ENCODE peak calls at places on chromosomes 12 and 14, in eight cellular contexts. S, L, P, K, Z, V, H and T are unnamed samples.

GRCh38 chr12:65229441-65229840 is 49.0 kb upstream of the MSRB3 start:
- DNase-seq in L (no peak), P (peak), Z (peak), K (no peak), S (no peak), H (no peak), V (no peak), T (peak)

GRCh38 chr12:106409898-106410297 is 52.4 kb downstream of the POLR3B start:
- DNase-seq in K (no peak), P (no peak), H (no peak), V (no peak), Z (peak), S (no peak), L (no peak), T (no peak)

GRCh38 chr12:674272-674781 is 11.1 kb upstream of the NINJ2 start:
- DNase-seq in Z (no peak), V (peak), H (no peak), S (no peak), K (no peak), L (no peak), P (peak), T (no peak)

GRCh38 chr12:77540097-77540496 is 290.6 kb upstream of the NAV3 start:
- DNase-seq in S (no peak), V (peak), L (no peak), H (no peak), Z (no peak), P (no peak), K (no peak), T (no peak)

GRCh38 chr14:36604757-36605505 is 22.5 kb upstream of the NKX2-8 start:
- DNase-seq in L (no peak), V (peak), P (peak), K (peak), S (peak), H (no peak), Z (peak), T (peak)

GRCh38 chr12:47530050-47530449 is 175.8 kb downstream of the RPAP3 start:
- DNase-seq in Z (no peak), V (no peak), P (no peak), H (no peak), L (no peak), K (no peak), S (no peak), T (no peak)

GRCh38 chr12:128619263-128619662 is 204.5 kb downstream of the SLC15A4 start:
- DNase-seq in Z (no peak), P (no peak), S (no peak), K (no peak), H (no peak), L (no peak), V (no peak), T (no peak)

GRCh38 chr12:25840678-25841077 is 117.8 kb upstream of the RASSF8 start:
- DNase-seq in L (no peak), Z (no peak), H (no peak), K (no peak), S (no peak), P (peak), V (no peak), T (peak)

GRCh38 chr12:108691995-108692808 is 39.1 kb downstream of the CORO1C start:
- DNase-seq in Z (no peak), L (peak), P (no peak), S (peak), K (peak), V (peak), H (peak), T (no peak)

GRCh38 chr12:123478762-123479161 is 20.8 kb downstream of the SNRNP35 start:
- DNase-seq in L (no peak), Z (no peak), P (peak), S (no peak), K (no peak), V (no peak), H (no peak), T (no peak)

GRCh38 chr14:102949801-102950451 is 27.5 kb downstream of the AMN start:
- DNase-seq in P (no peak), S (no peak), Z (no peak), L (no peak), V (no peak), K (no peak), H (no peak), T (no peak)

GRCh38 chr14:92037989-92038388 is 1.9 kb downstream of the TRIP11 start:
- DNase-seq in P (no peak), K (no peak), H (no peak), Z (no peak), S (no peak), L (no peak), V (no peak), T (no peak)

GRCh38 chr14:102916347-102917055 is 6.0 kb upstream of the AMN start:
- DNase-seq in Z (no peak), V (no peak), P (no peak), S (no peak), K (no peak), L (no peak), H (no peak), T (no peak)

GRCh38 chr12:14775652-14776020 is 27.6 kb downstream of the WBP11 start:
- DNase-seq in Z (peak), V (no peak), L (no peak), P (peak), S (no peak), H (no peak), K (no peak), T (no peak)

GRCh38 chr14:58829594-58829993 is 191.8 kb downstream of the DACT1 start:
- DNase-seq in L (no peak), H (no peak), P (no peak), K (no peak), V (no peak), Z (peak), S (no peak), T (no peak)

GRCh38 chr12:67598598-67598997 is 49.9 kb upstream of the DYRK2 start:
- DNase-seq in K (no peak), V (no peak), H (no peak), L (no peak), S (no peak), Z (no peak), P (no peak), T (no peak)

GRCh38 chr14:103346286-103346685 is 12.2 kb downstream of the EIF5 start:
- DNase-seq in P (peak), V (no peak), S (no peak), H (no peak), L (no peak), K (no peak), Z (no peak), T (no peak)

GRCh38 chr14:51093371-51094281 is 1.3 kb downstream of the TRIM9 start:
- DNase-seq in Z (peak), S (peak), H (peak), L (peak), K (peak), P (no peak), V (peak), T (no peak)

GRCh38 chr12:15886372-15887042 is 4.3 kb downstream of the STRAP start:
- DNase-seq in S (no peak), K (no peak), V (no peak), L (no peak), Z (no peak), H (no peak), P (peak), T (no peak)

GRCh38 chr12:62772556-62772955 is 162.4 kb downstream of the PPM1H start:
- DNase-seq in Z (peak), H (no peak), P (peak), L (no peak), S (no peak), K (no peak), V (no peak), T (no peak)

GRCh38 chr14:77542349-77543239 is 44.0 kb upstream of the ISM2 start:
- DNase-seq in H (no peak), K (no peak), S (no peak), P (peak), V (no peak), L (no peak), Z (no peak), T (no peak)

GRCh38 chr14:105845725-105846309 is 319.4 kb downstream of the TMEM121 start:
- DNase-seq in K (no peak), L (peak), H (no peak), S (no peak), Z (no peak), V (no peak), P (no peak), T (no peak)

GRCh38 chr12:84704851-84705250 is 207.7 kb downstream of the SLC6A15 start:
- DNase-seq in P (no peak), Z (no peak), V (no peak), L (no peak), H (no peak), K (no peak), S (no peak), T (no peak)

GRCh38 chr12:2348477-2348852 is 295.7 kb downstream of the CACNA1C start:
- DNase-seq in V (no peak), H (no peak), K (no peak), L (no peak), Z (no peak), P (no peak), S (no peak), T (no peak)

DNA sequence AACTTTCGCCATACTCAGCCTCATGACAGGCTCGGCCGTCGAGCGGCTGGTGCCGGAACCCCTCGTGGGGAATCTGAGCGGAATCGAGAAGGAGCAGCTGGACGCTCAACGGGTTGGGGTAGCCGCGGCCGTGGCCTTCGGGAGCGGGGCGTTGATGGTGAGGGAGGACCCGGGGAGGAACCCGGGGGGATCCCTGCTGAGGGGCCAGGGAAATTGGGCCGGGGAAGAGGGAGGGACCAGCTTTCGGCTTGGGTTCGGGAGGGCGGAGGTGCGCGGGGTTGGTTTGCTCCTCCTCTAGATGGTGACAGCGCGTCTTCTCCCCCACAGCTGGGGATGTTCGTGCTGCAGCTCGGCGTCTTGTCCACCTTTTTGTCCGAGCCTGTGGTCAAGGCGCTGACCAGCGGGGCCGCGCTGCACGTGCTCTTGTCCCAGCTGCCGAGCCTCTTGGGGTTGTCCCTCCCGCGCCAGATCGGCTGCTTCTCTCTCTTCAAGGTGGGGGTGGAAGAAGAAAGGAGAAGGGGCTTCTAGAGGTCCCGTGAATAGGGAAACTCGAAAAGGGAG is 9.8 kb downstream of the ARHGEF25 start:
- DNase-seq in L (no peak), V (no peak), K (no peak), S (no peak), P (no peak), Z (no peak), H (no peak), T (no peak)
- H3K4me3 ChIP-seq in L (no peak), V (no peak), K (peak), S (peak), P (peak), Z (peak), H (no peak), T (peak)

GRCh38 chr14:69152944-69153847 is at the start of gene DCAF5:
- DNase-seq in H (peak), L (peak), K (peak), Z (peak), S (peak), V (peak), P (peak), T (peak)
- TF ChIP-seq CTCF in H (peak), L (no peak), K (peak), Z (no peak), S (no peak), V (no peak), P (no peak), T (no peak)

DNA sequence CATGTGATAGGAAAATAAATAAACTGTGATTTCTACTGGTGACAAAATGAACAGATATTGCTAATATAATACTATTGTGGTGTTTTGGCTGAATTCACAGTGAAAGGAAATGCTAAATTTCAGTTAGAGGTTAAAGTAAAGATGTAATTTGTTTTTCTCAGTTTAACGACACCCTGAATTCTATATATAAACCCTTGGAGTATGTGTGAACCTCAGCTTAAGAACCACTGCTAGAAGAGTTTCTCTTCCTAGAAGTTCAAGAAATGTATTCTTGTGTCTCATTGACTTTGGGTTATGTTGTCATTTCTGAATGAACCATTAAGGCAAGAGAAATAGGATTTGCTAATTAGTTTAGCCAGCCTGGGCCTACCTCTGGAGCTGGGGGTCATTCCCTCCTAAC is 8.2 kb downstream of the FBXO34 start:
- DNase-seq in Z (no peak), P (no peak), L (no peak), S (no peak), H (no peak), K (no peak), V (peak), T (no peak)
- H3K4me3 ChIP-seq in Z (no peak), P (no peak), L (no peak), S (no peak), H (no peak), K (no peak), V (no peak), T (no peak)

GRCh38 chr14:65019944-65020566 is 33.4 kb downstream of the FNTB start:
- DNase-seq in V (peak), K (peak), H (no peak), S (peak), Z (peak), L (no peak), P (peak), T (peak)
- TF ChIP-seq CTCF in V (peak), K (peak), H (peak), S (peak), Z (peak), L (peak), P (peak), T (peak)

DNA sequence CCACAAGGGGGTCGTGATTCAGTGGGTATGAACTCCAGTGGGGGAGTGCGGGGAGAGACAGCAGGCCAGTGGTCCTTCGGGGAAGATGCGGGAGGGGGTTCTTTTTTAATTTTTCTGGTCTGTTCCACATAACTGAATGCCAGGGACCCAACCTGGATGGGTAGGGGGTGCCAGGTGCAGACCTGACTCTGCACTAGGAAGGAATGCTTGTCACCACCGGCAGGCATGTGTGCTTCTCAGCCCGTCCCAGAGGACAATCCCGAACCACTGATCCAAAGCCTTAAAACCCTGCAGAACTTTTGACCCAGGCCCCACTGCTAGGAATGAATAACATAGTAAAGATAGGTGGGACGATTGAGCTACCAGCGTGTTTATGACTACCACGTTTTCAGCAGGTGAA is 72.0 kb downstream of the DIO3 start:
- DNase-seq in K (no peak), P (no peak), L (no peak), S (no peak), H (no peak), Z (no peak), V (no peak), T (no peak)
- H3K4me3 ChIP-seq in K (no peak), P (no peak), L (no peak), S (no peak), H (no peak), Z (no peak), V (no peak), T (no peak)

GRCh38 chr12:98955284-98955683 is 310.2 kb downstream of the APAF1 start:
- DNase-seq in P (peak), S (peak), K (no peak), H (no peak), Z (peak), L (no peak), V (peak), T (no peak)
- TF ChIP-seq CTCF in P (peak), S (peak), K (no peak), H (no peak), Z (peak), L (no peak), V (peak), T (peak)

DNA sequence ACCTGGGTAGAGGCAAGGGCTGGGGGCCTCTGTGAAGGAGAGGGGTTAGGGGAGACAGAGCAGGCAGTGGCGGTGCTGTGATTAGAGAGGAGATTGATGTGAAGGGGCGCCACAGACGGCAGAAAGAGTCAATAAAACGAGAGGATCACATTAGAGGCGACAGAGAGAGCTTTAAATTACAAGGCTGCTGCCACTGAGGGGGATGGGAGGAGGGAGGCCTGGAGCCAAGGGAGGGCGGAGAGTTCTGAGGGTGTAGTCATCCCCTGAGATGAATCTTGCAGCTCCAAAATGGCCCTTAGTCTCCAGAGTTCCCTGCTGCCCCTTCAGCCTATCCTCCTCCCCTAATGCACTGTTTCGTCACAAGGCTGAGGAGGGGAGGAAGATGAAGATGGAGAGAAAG is 12.8 kb downstream of the ZFHX2 start:
- DNase-seq in P (peak), L (no peak), K (no peak), H (no peak), V (no peak), S (peak), Z (peak), T (no peak)
- H3K4me3 ChIP-seq in P (no peak), L (no peak), K (no peak), H (no peak), V (no peak), S (no peak), Z (no peak), T (no peak)

GRCh38 chr14:72577521-72577920 is 316.4 kb downstream of the DPF3 start:
- DNase-seq in P (no peak), H (no peak), K (no peak), S (no peak), L (no peak), Z (no peak), V (no peak), T (no peak)
- TF ChIP-seq CTCF in P (no peak), H (no peak), K (no peak), S (no peak), L (no peak), Z (no peak), V (no peak), T (no peak)

GRCh38 chr14:21414137-21414631 is 30.4 kb upstream of the SUPT16H start:
- DNase-seq in L (no peak), H (no peak), P (no peak), S (no peak), K (no peak), V (peak), Z (no peak), T (no peak)
- H3K4me3 ChIP-seq in L (no peak), H (no peak), P (no peak), S (no peak), K (no peak), V (no peak), Z (no peak), T (no peak)